ENCODE peak calls at places on chromosome 9, in seven cellular contexts. One of them, this sample, is unnamed.

GRCh38 chr9:16057541-16057940 is 504.7 kb downstream of the CCDC171 start:
- DNase-seq in GM13977: no peak
- DNase-seq in NAMALWA: no peak
- DNase-seq in lung: no peak
- DNase-seq in stimulated activated CD8-positive, alpha-beta memory T cell treated with anti-CD3 and anti-CD28 coated beads, Interleukin-15, amount 100 ng/mL, for 24 hours: no peak
- DNase-seq in omental fat pad: no peak
- DNase-seq in fibroblast of the aortic adventitia: no peak
- DNase-seq in this sample: no peak

GRCh38 chr9:137278061-137278912 is 761 bp downstream of the TOR4A start:
- DNase-seq in stimulated activated CD8-positive, alpha-beta memory T cell treated with anti-CD3 and anti-CD28 coated beads, Interleukin-15, amount 100 ng/mL, for 24 hours: no peak
- DNase-seq in NAMALWA: peak
- DNase-seq in omental fat pad: no peak
- DNase-seq in fibroblast of the aortic adventitia: no peak
- DNase-seq in GM13977: no peak
- DNase-seq in lung: no peak
- DNase-seq in this sample: no peak

GRCh38 chr9:81678088-81678487 is 11.3 kb downstream of the TLE1 start:
- DNase-seq in GM13977: no peak
- DNase-seq in fibroblast of the aortic adventitia: no peak
- DNase-seq in stimulated activated CD8-positive, alpha-beta memory T cell treated with anti-CD3 and anti-CD28 coated beads, Interleukin-15, amount 100 ng/mL, for 24 hours: no peak
- DNase-seq in omental fat pad: no peak
- DNase-seq in NAMALWA: no peak
- DNase-seq in lung: no peak
- DNase-seq in this sample: no peak

GRCh38 chr9:115109486-115109885 is 8.5 kb downstream of the TNC start:
- DNase-seq in GM13977: no peak
- DNase-seq in omental fat pad: no peak
- DNase-seq in fibroblast of the aortic adventitia: peak
- DNase-seq in stimulated activated CD8-positive, alpha-beta memory T cell treated with anti-CD3 and anti-CD28 coated beads, Interleukin-15, amount 100 ng/mL, for 24 hours: no peak
- DNase-seq in NAMALWA: no peak
- DNase-seq in lung: no peak
- DNase-seq in this sample: peak

GRCh38 chr9:133973111-133973790 is 18.9 kb downstream of the VAV2 start:
- DNase-seq in GM13977: peak
- DNase-seq in lung: no peak
- DNase-seq in fibroblast of the aortic adventitia: no peak
- DNase-seq in stimulated activated CD8-positive, alpha-beta memory T cell treated with anti-CD3 and anti-CD28 coated beads, Interleukin-15, amount 100 ng/mL, for 24 hours: no peak
- DNase-seq in omental fat pad: no peak
- DNase-seq in NAMALWA: no peak
- DNase-seq in this sample: no peak

GRCh38 chr9:96441798-96442445 is 8.0 kb upstream of the HABP4 start:
- DNase-seq in fibroblast of the aortic adventitia: peak
- DNase-seq in lung: no peak
- DNase-seq in NAMALWA: peak
- DNase-seq in stimulated activated CD8-positive, alpha-beta memory T cell treated with anti-CD3 and anti-CD28 coated beads, Interleukin-15, amount 100 ng/mL, for 24 hours: no peak
- DNase-seq in GM13977: peak
- DNase-seq in omental fat pad: no peak
- DNase-seq in this sample: peak

GRCh38 chr9:119688547-119688946 is 319.3 kb upstream of the BRINP1 start:
- DNase-seq in GM13977: no peak
- DNase-seq in stimulated activated CD8-positive, alpha-beta memory T cell treated with anti-CD3 and anti-CD28 coated beads, Interleukin-15, amount 100 ng/mL, for 24 hours: no peak
- DNase-seq in fibroblast of the aortic adventitia: no peak
- DNase-seq in omental fat pad: no peak
- DNase-seq in lung: no peak
- DNase-seq in NAMALWA: no peak
- DNase-seq in this sample: no peak

GRCh38 chr9:127825319-127826051 is 22.8 kb downstream of the FPGS start:
- DNase-seq in omental fat pad: no peak
- DNase-seq in stimulated activated CD8-positive, alpha-beta memory T cell treated with anti-CD3 and anti-CD28 coated beads, Interleukin-15, amount 100 ng/mL, for 24 hours: no peak
- DNase-seq in NAMALWA: no peak
- DNase-seq in fibroblast of the aortic adventitia: no peak
- DNase-seq in lung: no peak
- DNase-seq in GM13977: no peak
- DNase-seq in this sample: no peak

GRCh38 chr9:24035816-24036215 is 209.8 kb upstream of the ELAVL2 start:
- DNase-seq in GM13977: no peak
- DNase-seq in NAMALWA: no peak
- DNase-seq in omental fat pad: no peak
- DNase-seq in fibroblast of the aortic adventitia: no peak
- DNase-seq in lung: no peak
- DNase-seq in stimulated activated CD8-positive, alpha-beta memory T cell treated with anti-CD3 and anti-CD28 coated beads, Interleukin-15, amount 100 ng/mL, for 24 hours: no peak
- DNase-seq in this sample: no peak

GRCh38 chr9:36192196-36192595 is 1.5 kb downstream of the CLTA start:
- DNase-seq in lung: no peak
- DNase-seq in omental fat pad: no peak
- DNase-seq in GM13977: no peak
- DNase-seq in stimulated activated CD8-positive, alpha-beta memory T cell treated with anti-CD3 and anti-CD28 coated beads, Interleukin-15, amount 100 ng/mL, for 24 hours: no peak
- DNase-seq in NAMALWA: peak
- DNase-seq in fibroblast of the aortic adventitia: peak
- DNase-seq in this sample: peak

GRCh38 chr9:101381833-101382342 is 2.9 kb downstream of the BAAT start:
- DNase-seq in GM13977: no peak
- DNase-seq in fibroblast of the aortic adventitia: no peak
- DNase-seq in omental fat pad: no peak
- DNase-seq in stimulated activated CD8-positive, alpha-beta memory T cell treated with anti-CD3 and anti-CD28 coated beads, Interleukin-15, amount 100 ng/mL, for 24 hours: no peak
- DNase-seq in lung: no peak
- DNase-seq in NAMALWA: no peak
- DNase-seq in this sample: no peak

GRCh38 chr9:130288926-130289705 is 23.6 kb downstream of the HMCN2 start:
- DNase-seq in GM13977: no peak
- DNase-seq in fibroblast of the aortic adventitia: no peak
- DNase-seq in lung: no peak
- DNase-seq in stimulated activated CD8-positive, alpha-beta memory T cell treated with anti-CD3 and anti-CD28 coated beads, Interleukin-15, amount 100 ng/mL, for 24 hours: no peak
- DNase-seq in NAMALWA: no peak
- DNase-seq in omental fat pad: no peak
- DNase-seq in this sample: no peak

GRCh38 chr9:129394011-129394919 is 216.2 kb upstream of the IER5L start:
- DNase-seq in omental fat pad: no peak
- DNase-seq in NAMALWA: no peak
- DNase-seq in stimulated activated CD8-positive, alpha-beta memory T cell treated with anti-CD3 and anti-CD28 coated beads, Interleukin-15, amount 100 ng/mL, for 24 hours: no peak
- DNase-seq in fibroblast of the aortic adventitia: no peak
- DNase-seq in lung: no peak
- DNase-seq in GM13977: no peak
- DNase-seq in this sample: no peak

GRCh38 chr9:128735373-128735772 is 11.4 kb upstream of the ZDHHC12 start:
- DNase-seq in GM13977: no peak
- DNase-seq in omental fat pad: no peak
- DNase-seq in stimulated activated CD8-positive, alpha-beta memory T cell treated with anti-CD3 and anti-CD28 coated beads, Interleukin-15, amount 100 ng/mL, for 24 hours: no peak
- DNase-seq in NAMALWA: no peak
- DNase-seq in fibroblast of the aortic adventitia: no peak
- DNase-seq in lung: no peak
- DNase-seq in this sample: no peak

GRCh38 chr9:135402739-135403695 is 76.6 kb upstream of the PPP1R26 start:
- DNase-seq in GM13977: no peak
- DNase-seq in omental fat pad: no peak
- DNase-seq in lung: no peak
- DNase-seq in NAMALWA: no peak
- DNase-seq in fibroblast of the aortic adventitia: no peak
- DNase-seq in stimulated activated CD8-positive, alpha-beta memory T cell treated with anti-CD3 and anti-CD28 coated beads, Interleukin-15, amount 100 ng/mL, for 24 hours: no peak
- DNase-seq in this sample: no peak

GRCh38 chr9:573551-574410 is 267.7 kb upstream of the DMRT1 start:
- DNase-seq in omental fat pad: no peak
- DNase-seq in lung: peak
- DNase-seq in GM13977: no peak
- DNase-seq in NAMALWA: no peak
- DNase-seq in fibroblast of the aortic adventitia: no peak
- DNase-seq in stimulated activated CD8-positive, alpha-beta memory T cell treated with anti-CD3 and anti-CD28 coated beads, Interleukin-15, amount 100 ng/mL, for 24 hours: no peak
- DNase-seq in this sample: no peak

GRCh38 chr9:121503443-121503842 is 3.8 kb upstream of the GGTA1 start:
- DNase-seq in stimulated activated CD8-positive, alpha-beta memory T cell treated with anti-CD3 and anti-CD28 coated beads, Interleukin-15, amount 100 ng/mL, for 24 hours: no peak
- DNase-seq in GM13977: no peak
- DNase-seq in omental fat pad: no peak
- DNase-seq in fibroblast of the aortic adventitia: peak
- DNase-seq in lung: no peak
- DNase-seq in NAMALWA: no peak
- DNase-seq in this sample: peak

GRCh38 chr9:6735422-6735821 is 22.4 kb upstream of the KDM4C start:
- DNase-seq in stimulated activated CD8-positive, alpha-beta memory T cell treated with anti-CD3 and anti-CD28 coated beads, Interleukin-15, amount 100 ng/mL, for 24 hours: no peak
- DNase-seq in fibroblast of the aortic adventitia: no peak
- DNase-seq in lung: no peak
- DNase-seq in GM13977: no peak
- DNase-seq in omental fat pad: no peak
- DNase-seq in NAMALWA: no peak
- DNase-seq in this sample: no peak

GRCh38 chr9:135864447-135865049 is 42.8 kb downstream of the CAMSAP1 start:
- DNase-seq in NAMALWA: peak
- DNase-seq in GM13977: peak
- DNase-seq in stimulated activated CD8-positive, alpha-beta memory T cell treated with anti-CD3 and anti-CD28 coated beads, Interleukin-15, amount 100 ng/mL, for 24 hours: peak
- DNase-seq in omental fat pad: peak
- DNase-seq in fibroblast of the aortic adventitia: peak
- DNase-seq in lung: peak
- DNase-seq in this sample: peak

GRCh38 chr9:81614335-81614734 is 75.0 kb downstream of the TLE1 start:
- DNase-seq in fibroblast of the aortic adventitia: no peak
- DNase-seq in omental fat pad: no peak
- DNase-seq in GM13977: no peak
- DNase-seq in stimulated activated CD8-positive, alpha-beta memory T cell treated with anti-CD3 and anti-CD28 coated beads, Interleukin-15, amount 100 ng/mL, for 24 hours: no peak
- DNase-seq in NAMALWA: no peak
- DNase-seq in lung: no peak
- DNase-seq in this sample: no peak

GRCh38 chr9:90641868-90642558 is 611 bp downstream of the DIRAS2 start:
- DNase-seq in NAMALWA: no peak
- DNase-seq in GM13977: no peak
- DNase-seq in stimulated activated CD8-positive, alpha-beta memory T cell treated with anti-CD3 and anti-CD28 coated beads, Interleukin-15, amount 100 ng/mL, for 24 hours: no peak
- DNase-seq in fibroblast of the aortic adventitia: peak
- DNase-seq in omental fat pad: no peak
- DNase-seq in lung: no peak
- DNase-seq in this sample: no peak

GRCh38 chr9:121607434-121608248 is 43.8 kb upstream of the DAB2IP start:
- DNase-seq in NAMALWA: no peak
- DNase-seq in GM13977: no peak
- DNase-seq in fibroblast of the aortic adventitia: peak
- DNase-seq in stimulated activated CD8-positive, alpha-beta memory T cell treated with anti-CD3 and anti-CD28 coated beads, Interleukin-15, amount 100 ng/mL, for 24 hours: no peak
- DNase-seq in omental fat pad: no peak
- DNase-seq in lung: no peak
- DNase-seq in this sample: peak

GRCh38 chr9:23674016-23674585 is 151.9 kb downstream of the ELAVL2 start:
- DNase-seq in lung: no peak
- DNase-seq in GM13977: no peak
- DNase-seq in fibroblast of the aortic adventitia: no peak
- DNase-seq in stimulated activated CD8-positive, alpha-beta memory T cell treated with anti-CD3 and anti-CD28 coated beads, Interleukin-15, amount 100 ng/mL, for 24 hours: no peak
- DNase-seq in omental fat pad: no peak
- DNase-seq in NAMALWA: no peak
- DNase-seq in this sample: no peak

GRCh38 chr9:135023389-135023788 is 64.1 kb upstream of the OLFM1 start:
- DNase-seq in fibroblast of the aortic adventitia: no peak
- DNase-seq in omental fat pad: no peak
- DNase-seq in GM13977: no peak
- DNase-seq in stimulated activated CD8-positive, alpha-beta memory T cell treated with anti-CD3 and anti-CD28 coated beads, Interleukin-15, amount 100 ng/mL, for 24 hours: no peak
- DNase-seq in NAMALWA: no peak
- DNase-seq in lung: no peak
- DNase-seq in this sample: no peak

GRCh38 chr9:74846771-74847170 is 41.0 kb downstream of the TRPM6 start:
- DNase-seq in NAMALWA: no peak
- DNase-seq in omental fat pad: no peak
- DNase-seq in lung: no peak
- DNase-seq in stimulated activated CD8-positive, alpha-beta memory T cell treated with anti-CD3 and anti-CD28 coated beads, Interleukin-15, amount 100 ng/mL, for 24 hours: no peak
- DNase-seq in fibroblast of the aortic adventitia: no peak
- DNase-seq in GM13977: no peak
- DNase-seq in this sample: peak

GRCh38 chr9:124018731-124019697 is 7.4 kb downstream of the LHX2 start:
- DNase-seq in fibroblast of the aortic adventitia: no peak
- DNase-seq in GM13977: no peak
- DNase-seq in lung: no peak
- DNase-seq in omental fat pad: no peak
- DNase-seq in stimulated activated CD8-positive, alpha-beta memory T cell treated with anti-CD3 and anti-CD28 coated beads, Interleukin-15, amount 100 ng/mL, for 24 hours: no peak
- DNase-seq in NAMALWA: no peak
- DNase-seq in this sample: no peak

GRCh38 chr9:21871256-21871975 is 69.0 kb downstream of the MTAP start:
- DNase-seq in stimulated activated CD8-positive, alpha-beta memory T cell treated with anti-CD3 and anti-CD28 coated beads, Interleukin-15, amount 100 ng/mL, for 24 hours: no peak
- DNase-seq in omental fat pad: no peak
- DNase-seq in NAMALWA: no peak
- DNase-seq in GM13977: no peak
- DNase-seq in lung: no peak
- DNase-seq in fibroblast of the aortic adventitia: no peak
- DNase-seq in this sample: no peak

GRCh38 chr9:2066312-2067273 is 51.4 kb downstream of the SMARCA2 start:
- DNase-seq in omental fat pad: no peak
- DNase-seq in lung: no peak
- DNase-seq in fibroblast of the aortic adventitia: peak
- DNase-seq in stimulated activated CD8-positive, alpha-beta memory T cell treated with anti-CD3 and anti-CD28 coated beads, Interleukin-15, amount 100 ng/mL, for 24 hours: no peak
- DNase-seq in GM13977: no peak
- DNase-seq in NAMALWA: peak
- DNase-seq in this sample: peak

GRCh38 chr9:94056442-94056974 is 27.8 kb upstream of the PTPDC1 start:
- DNase-seq in lung: no peak
- DNase-seq in stimulated activated CD8-positive, alpha-beta memory T cell treated with anti-CD3 and anti-CD28 coated beads, Interleukin-15, amount 100 ng/mL, for 24 hours: no peak
- DNase-seq in omental fat pad: no peak
- DNase-seq in fibroblast of the aortic adventitia: peak
- DNase-seq in GM13977: no peak
- DNase-seq in NAMALWA: no peak
- DNase-seq in this sample: peak

This sample was measured in fibroblast of mammary gland.